ENCODE peak calls at places on chromosomes 13 and 19, in four cellular contexts. V is OCI-LY7, B is PC-3, H is uterus. W is an unnamed sample.

GRCh38 chr19:10740798-10741197 is 22.9 kb downstream of the DNM2 start:
- DNase-seq in V (no peak), B (peak; percentile 59), H (no peak), W (no peak)

GRCh38 chr19:5075603-5076002 is 106.7 kb downstream of the KDM4B start:
- DNase-seq in V (no peak), B (no peak), H (no peak), W (no peak)

GRCh38 chr13:35648109-35648508 is 171.6 kb upstream of the MAB21L1 start:
- DNase-seq in V (no peak), B (no peak), H (no peak), W (no peak)

GRCh38 chr19:31262673-31263308 is 86.4 kb downstream of the TSHZ3 start:
- DNase-seq in V (no peak), B (no peak), H (no peak), W (no peak)

GRCh38 chr13:109152941-109153340 is 523.5 kb downstream of the MYO16 start:
- DNase-seq in V (no peak), B (no peak), H (no peak), W (no peak)

GRCh38 chr13:40706439-40706838 is 40.0 kb upstream of the FOXO1 start:
- DNase-seq in V (peak; percentile 60), B (no peak), H (no peak), W (peak; percentile 18)

GRCh38 chr13:30711837-30712236 is 23.5 kb upstream of the ALOX5AP start:
- DNase-seq in V (no peak), B (no peak), H (no peak), W (no peak)

GRCh38 chr13:98315466-98315865 is 138.4 kb upstream of the RNF113B start:
- DNase-seq in V (no peak), B (no peak), H (no peak), W (no peak)

GRCh38 chr19:13788991-13789390 is 6.3 kb upstream of the ZSWIM4 start:
- DNase-seq in V (peak; percentile 36), B (no peak), H (no peak), W (peak; percentile 69)

GRCh38 chr19:4075373-4075772 is 8.7 kb upstream of the ZBTB7A start:
- DNase-seq in V (no peak), B (no peak), H (no peak), W (no peak)

GRCh38 chr19:12778020-12778904 is 2.9 kb upstream of the HOOK2 start:
- DNase-seq in V (peak; percentile 55), B (peak; percentile 58), H (peak; percentile 76), W (peak; percentile 78)

GRCh38 chr13:37295046-37295445 is 189.6 kb upstream of the CSNK1A1L start:
- DNase-seq in V (no peak), B (no peak), H (no peak), W (no peak)

GRCh38 chr13:101552797-101553196 is 100.3 kb downstream of the ITGBL1 start:
- DNase-seq in V (no peak), B (peak; percentile 11), H (no peak), W (no peak)

GRCh38 chr13:84896128-84896527 is 903.1 kb downstream of the SLITRK6 start:
- DNase-seq in V (peak; percentile 75), B (peak; percentile 63), H (no peak), W (peak; percentile 45)

GRCh38 chr13:50123515-50123861 is 108.2 kb downstream of the KCNRG start:
- DNase-seq in V (peak; percentile 57), B (no peak), H (no peak), W (no peak)

GRCh38 chr13:23621316-23621645 is 51.1 kb downstream of the TNFRSF19 start:
- DNase-seq in V (no peak), B (peak; percentile 79), H (no peak), W (no peak)

GRCh38 chr19:44142014-44142523 is 715 bp downstream of the ZNF234 start:
- DNase-seq in V (no peak), B (peak; percentile 3), H (no peak), W (no peak)

GRCh38 chr19:24049537-24049936 is 37.5 kb upstream of the ZNF254 start:
- DNase-seq in V (no peak), B (no peak), H (no peak), W (no peak)

GRCh38 chr19:32642771-32643170 is 32.2 kb downstream of the ANKRD27 start:
- DNase-seq in V (no peak), B (no peak), H (no peak), W (peak; percentile 76)

GRCh38 chr13:35471466-35472307 is 4.8 kb downstream of the MAB21L1 start:
- DNase-seq in V (no peak), B (no peak), H (no peak), W (no peak)

GRCh38 chr19:34370117-34370516 is 5.1 kb downstream of the GPI start:
- DNase-seq in V (no peak), B (no peak), H (no peak), W (no peak)

GRCh38 chr13:20495087-20496023 is 30.3 kb downstream of the CRYL1 start:
- DNase-seq in V (peak; percentile 69), B (peak; percentile 90), H (peak; percentile 68), W (peak; percentile 71)

GRCh38 chr19:40305403-40305802 is 20.3 kb upstream of the AKT2 start:
- DNase-seq in V (peak; percentile 91), B (peak; percentile 71), H (peak; percentile 75), W (peak; percentile 76)

GRCh38 chr13:39527961-39528720 is 74.9 kb downstream of the LHFPL6 start:
- DNase-seq in V (no peak), B (peak; percentile 88), H (no peak), W (no peak)

GRCh38 chr19:10523135-10523636 is 5.9 kb upstream of the S1PR5 start:
- DNase-seq in V (no peak), B (no peak), H (no peak), W (no peak)

GRCh38 chr13:66922444-66922843 is 307.7 kb downstream of the PCDH9 start:
- DNase-seq in V (no peak), B (no peak), H (no peak), W (no peak)

GRCh38 chr13:45850020-45850613 is 1.4 kb downstream of the SIAH3 start:
- DNase-seq in V (no peak), B (no peak), H (no peak), W (no peak)

GRCh38 chr13:30730526-30730925 is 4.8 kb upstream of the ALOX5AP start:
- DNase-seq in V (no peak), B (no peak), H (no peak), W (no peak)

GRCh38 chr19:12521996-12522395 is 29.3 kb downstream of the ZNF564 start:
- DNase-seq in V (peak; percentile 41), B (no peak), H (no peak), W (peak; percentile 20)

GRCh38 chr13:48808689-48809088 is 155.0 kb downstream of the CYSLTR2 start:
- DNase-seq in V (no peak), B (no peak), H (no peak), W (no peak)

GRCh38 chr13:50700664-50701266 is 142.7 kb downstream of the DLEU7 start:
- DNase-seq in V (no peak), B (no peak), H (no peak), W (peak; percentile 62)

GRCh38 chr19:13817615-13818371 is 22.6 kb downstream of the ZSWIM4 start:
- DNase-seq in V (no peak), B (no peak), H (no peak), W (no peak)

GRCh38 chr13:60165391-60166099 is 1.8 kb upstream of the DIAPH3 start:
- DNase-seq in V (no peak), B (no peak), H (no peak), W (no peak)

GRCh38 chr19:29501816-29502580 is 23.8 kb upstream of the VSTM2B start:
- DNase-seq in V (no peak), B (no peak), H (no peak), W (no peak)

DNA sequence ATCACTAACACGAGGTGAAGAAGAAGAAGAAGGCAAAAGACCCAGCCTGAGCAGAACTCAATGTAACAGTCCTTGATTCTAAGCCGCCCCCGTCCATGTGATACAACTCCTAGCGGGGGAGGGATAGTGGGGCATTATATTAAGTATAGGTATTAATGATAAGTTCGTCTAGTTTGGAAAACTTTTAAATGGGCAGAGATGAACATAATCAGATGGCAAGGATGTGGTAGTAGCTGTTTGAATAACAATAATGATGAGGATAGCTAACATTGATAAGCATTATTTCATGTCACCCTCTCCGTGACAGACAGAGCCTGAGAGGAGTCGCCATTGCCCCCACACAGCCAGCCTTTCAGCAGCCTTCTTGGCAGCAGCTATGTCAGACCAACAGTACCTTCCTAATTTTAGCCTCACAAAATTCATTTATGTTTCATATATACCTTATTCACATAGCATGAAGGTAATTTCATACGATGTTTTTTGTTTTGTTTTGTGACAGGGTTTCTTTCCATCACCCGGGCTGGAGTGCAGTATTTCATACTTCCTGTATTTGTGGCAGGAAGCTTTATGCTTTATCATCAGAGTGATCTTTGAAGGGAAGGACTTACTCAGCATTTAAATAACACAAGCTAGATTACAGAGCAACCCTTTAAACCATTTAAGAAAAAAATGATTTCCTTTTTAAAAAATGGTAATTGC is 64.4 kb upstream of the NPAS1 start:
- DNase-seq in V (peak; percentile 31), B (peak; percentile 58), H (no peak), W (peak; percentile 43)
- H3K4me3 ChIP-seq in V (no peak overlapping the region), B (peak overlapping the region; percentile 44), H (no peak overlapping the region), W (peak overlapping the region; percentile 47)

DNA sequence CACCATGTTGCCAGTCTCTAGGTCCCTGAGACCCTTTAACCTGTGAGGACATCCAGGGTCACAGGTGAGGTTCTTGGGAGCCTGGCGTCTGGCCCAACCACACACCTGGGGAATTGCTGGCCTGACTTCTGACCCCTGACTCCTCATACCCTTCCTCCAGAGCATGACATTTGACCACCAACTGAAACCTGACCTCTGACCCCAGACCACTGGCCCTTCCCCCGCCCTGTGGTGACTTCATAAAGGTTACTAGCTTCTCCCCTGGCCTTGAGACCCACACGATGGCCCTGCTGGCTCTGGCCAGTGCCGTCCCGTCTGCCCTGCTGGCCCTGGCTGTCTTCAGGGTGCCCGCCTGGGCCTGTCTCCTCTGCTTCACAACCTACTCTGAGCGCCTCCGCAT is at the start of gene SPACA6:
- DNase-seq in V (no peak), B (no peak), H (no peak), W (no peak)
- H3K4me3 ChIP-seq in V (no peak within 1 kb of the TSS), B (peak within 1 kb of the TSS; percentile 29), H (peak within 1 kb of the TSS; percentile 95), W (no peak within 1 kb of the TSS)

GRCh38 chr19:7670150-7670784 is 1.4 kb downstream of the RETN start:
- DNase-seq in V (no peak), B (no peak), H (no peak), W (no peak)

GRCh38 chr19:7669641-7670040 is 792 bp downstream of the RETN start:
- DNase-seq in V (no peak), B (no peak), H (no peak), W (no peak)

GRCh38 chr19:7668842-7669241 is at the start of gene RETN:
- DNase-seq in V (no peak), B (no peak), H (no peak), W (peak; percentile 80)

GRCh38 chr19:7672522-7672921 is 3.7 kb downstream of the RETN start:
- DNase-seq in V (no peak), B (no peak), H (no peak), W (no peak)

GRCh38 chr19:7670790-7671189 is 1.9 kb downstream of the RETN start:
- DNase-seq in V (no peak), B (no peak), H (no peak), W (no peak)
- H3K4me3 ChIP-seq in V (no peak overlapping the region), B (no peak overlapping the region), H (no peak overlapping the region), W (no peak overlapping the region)

DNA sequence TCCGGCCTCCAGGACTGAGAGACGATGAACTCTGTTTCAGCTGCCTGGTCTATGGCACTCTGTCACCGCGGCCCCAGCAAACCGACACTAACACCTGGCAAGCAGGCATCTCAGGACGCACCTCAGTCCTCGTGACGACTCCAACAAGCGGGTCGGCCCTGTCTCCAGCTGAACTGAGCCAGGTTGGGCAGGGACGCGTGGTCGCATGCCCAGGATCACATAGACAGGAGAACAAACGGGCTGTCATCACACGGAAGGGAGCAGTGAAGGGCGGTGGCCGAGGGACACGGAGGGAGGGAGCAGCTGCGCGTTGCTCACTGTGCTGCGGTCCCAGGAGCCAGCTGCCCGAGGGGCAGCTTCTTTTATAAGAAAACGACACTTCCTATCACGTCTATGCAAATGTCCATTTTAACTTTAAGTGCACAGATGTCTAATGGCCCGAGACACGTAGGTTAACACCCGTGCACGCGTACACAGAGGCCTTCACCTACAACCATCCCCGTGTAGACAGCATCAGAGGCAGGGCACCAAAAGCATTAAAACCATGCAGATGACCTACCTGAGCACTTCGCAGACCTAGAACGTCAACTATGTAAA is 8.9 kb downstream of the SGTA start:
- DNase-seq in V (peak; percentile 63), B (no peak), H (no peak), W (no peak)
- H3K4me3 ChIP-seq in V (peak overlapping the region; percentile 32), B (no peak overlapping the region), H (no peak overlapping the region), W (no peak overlapping the region)